ENCODE peak calls at places on chromosomes 5 and 9, in seven cellular contexts. T is heart left ventricle, G is tibial nerve, H is stomach, L is erythroblast, Y is body of pancreas, X is IMR-90. Z is an unnamed sample.
A peak's percentile ranks its signal among the peaks of the same experiment; 100 is the strongest.

GRCh38 chr5:80187274-80187673 is 68.6 kb downstream of the SERINC5 start:
- DNase-seq in T (no peak), G (no peak), H (no peak), L (no peak), Y (no peak), X (no peak), Z (no peak)

GRCh38 chr9:87827341-87827740 is 55.3 kb upstream of the SPATA31E1 start:
- DNase-seq in T (no peak), G (no peak), H (no peak), L (no peak), Y (no peak), X (no peak), Z (no peak)

GRCh38 chr5:133200256-133200655 is 148.4 kb downstream of the HSPA4 start:
- DNase-seq in T (no peak), G (no peak), H (no peak), L (no peak), Y (no peak), X (no peak), Z (no peak)

GRCh38 chr5:32711693-32712462 is 757 bp downstream of the NPR3 start:
- DNase-seq in T (peak; percentile 20), G (no peak), H (no peak), L (peak; percentile 48), Y (peak; percentile 19), X (peak; percentile 49), Z (peak; percentile 79)

GRCh38 chr5:6711409-6712135 is 1.7 kb upstream of the TENT4A start:
- DNase-seq in T (no peak), G (no peak), H (no peak), L (no peak), Y (no peak), X (no peak), Z (no peak)

GRCh38 chr5:120538644-120539043 is 74.5 kb downstream of the PRR16 start:
- DNase-seq in T (no peak), G (no peak), H (no peak), L (no peak), Y (no peak), X (peak; percentile 80), Z (no peak)

GRCh38 chr9:136024696-136025316 is 63.6 kb upstream of the UBAC1 start:
- DNase-seq in T (no peak), G (no peak), H (no peak), L (no peak), Y (no peak), X (no peak), Z (peak; percentile 60)

GRCh38 chr5:144467795-144468194 is 297.1 kb downstream of the KCTD16 start:
- DNase-seq in T (peak; percentile 10), G (peak; percentile 6), H (no peak), L (no peak), Y (peak; percentile 53), X (peak; percentile 56), Z (no peak)

GRCh38 chr5:6637022-6637421 is 3.8 kb downstream of the SRD5A1 start:
- DNase-seq in T (no peak), G (no peak), H (no peak), L (no peak), Y (no peak), X (no peak), Z (no peak)

GRCh38 chr5:105968961-105969360 is 1701.8 kb downstream of the EFNA5 start:
- DNase-seq in T (no peak), G (no peak), H (no peak), L (no peak), Y (no peak), X (no peak), Z (no peak)

GRCh38 chr5:170597109-170597741 is 93.4 kb downstream of the KCNIP1 start:
- DNase-seq in T (no peak), G (peak; percentile 33), H (no peak), L (no peak), Y (no peak), X (peak; percentile 73), Z (peak; percentile 60)

GRCh38 chr5:180113660-180114303 is 42.2 kb upstream of the RNF130 start:
- DNase-seq in T (no peak), G (no peak), H (no peak), L (no peak), Y (no peak), X (no peak), Z (peak; percentile 43)

GRCh38 chr9:60545346-60546315 is 368.6 kb upstream of the SPATA31A5 start:
- DNase-seq in T (no peak), G (no peak), H (no peak), L (no peak), Y (no peak), X (no peak), Z (peak; percentile 56)

GRCh38 chr9:21605489-21605931 is 123.4 kb upstream of the IFNE start:
- DNase-seq in T (no peak), G (no peak), H (no peak), L (no peak), Y (no peak), X (peak; percentile 88), Z (no peak)

GRCh38 chr5:93607367-93608258 is 24.6 kb downstream of the NR2F1 start:
- DNase-seq in T (no peak), G (peak; percentile 55), H (no peak), L (peak; percentile 66), Y (peak; percentile 55), X (peak; percentile 89), Z (no peak)

GRCh38 chr5:141508808-141509611 is 20.1 kb downstream of the PCDHGC5 start:
- DNase-seq in T (no peak), G (peak; percentile 67), H (no peak), L (no peak), Y (peak; percentile 26), X (peak; percentile 97), Z (peak; percentile 90)

GRCh38 chr5:175750476-175751080 is 92.7 kb downstream of the HRH2 start:
- DNase-seq in T (no peak), G (no peak), H (no peak), L (no peak), Y (no peak), X (no peak), Z (no peak)

GRCh38 chr5:80220268-80220897 is 35.5 kb downstream of the SERINC5 start:
- DNase-seq in T (no peak), G (no peak), H (no peak), L (no peak), Y (no peak), X (no peak), Z (no peak)

GRCh38 chr9:71766663-71767062 is 1.6 kb downstream of the CEMIP2 start:
- DNase-seq in T (no peak), G (no peak), H (no peak), L (peak; percentile 49), Y (no peak), X (no peak), Z (no peak)

GRCh38 chr5:158773151-158773550 is 326.6 kb downstream of the EBF1 start:
- DNase-seq in T (no peak), G (no peak), H (no peak), L (no peak), Y (no peak), X (no peak), Z (no peak)

GRCh38 chr5:157502143-157502647 is 42.2 kb downstream of the NIPAL4 start:
- DNase-seq in T (no peak), G (no peak), H (no peak), L (no peak), Y (no peak), X (peak; percentile 49), Z (peak; percentile 42)

GRCh38 chr5:148808864-148809642 is 17.4 kb upstream of the ADRB2 start:
- DNase-seq in T (no peak), G (peak; percentile 21), H (no peak), L (no peak), Y (no peak), X (no peak), Z (no peak)

DNA sequence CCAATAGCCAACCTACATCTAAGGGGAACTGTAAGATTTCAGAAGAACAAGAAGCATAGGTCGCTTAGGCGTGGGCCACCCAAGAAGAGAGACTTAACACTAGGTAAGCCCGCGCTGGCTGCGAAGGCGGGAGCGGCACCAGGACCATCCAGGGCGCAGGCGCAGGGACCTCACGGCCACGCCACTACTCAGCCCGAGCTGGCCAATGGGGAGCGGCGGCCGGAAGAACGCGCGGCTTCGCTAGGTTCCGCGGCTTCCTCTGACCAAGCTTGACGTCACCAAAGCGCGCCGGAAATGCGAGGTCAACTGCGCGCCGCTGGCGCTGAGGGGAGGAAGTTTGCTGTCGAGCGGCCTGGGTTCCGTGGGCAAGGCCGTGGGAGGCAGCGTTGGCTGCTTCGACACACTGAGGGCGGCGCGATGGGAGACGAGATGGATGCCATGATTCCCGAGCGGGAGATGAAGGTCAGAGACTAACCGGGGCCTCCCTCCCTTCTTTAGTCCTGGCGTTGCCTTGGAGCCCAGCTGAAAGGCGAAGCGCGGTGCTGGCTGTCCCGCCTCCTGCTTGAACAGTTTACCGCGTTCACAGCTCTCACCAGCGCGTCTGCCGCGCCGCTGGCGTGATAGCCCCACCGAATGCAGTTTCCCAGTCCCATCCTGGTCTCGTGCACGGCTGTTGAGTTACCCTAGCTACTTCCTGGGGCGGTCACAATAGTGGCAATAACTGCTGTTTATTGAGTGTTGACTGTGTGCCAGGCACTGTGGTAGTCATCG is at the start of gene NUP214:
- DNase-seq in T (peak; percentile 99), G (peak; percentile 99), H (peak; percentile 100), L (peak; percentile 100), Y (peak; percentile 99), X (peak; percentile 96), Z (peak; percentile 99)
- TF ChIP-seq POLR2A in T (no peak), G (peak; percentile 9), H (no peak), L (peak; percentile 98), Y (peak; percentile 77), X (peak; percentile 90), Z (peak; percentile 65)

GRCh38 chr9:93575706-93576295 is 583 bp upstream of the PHF2 start:
- DNase-seq in T (peak; percentile 59), G (peak; percentile 49), H (peak; percentile 46), L (peak; percentile 85), Y (peak; percentile 54), X (peak; percentile 16), Z (no peak)
- TF ChIP-seq POLR2A in T (no peak), G (peak; percentile 24), H (no peak), L (peak; percentile 82), Y (no peak), X (peak; percentile 44), Z (no peak)

GRCh38 chr5:150081541-150082283 is 4.6 kb downstream of the CSF1R start:
- DNase-seq in T (peak; percentile 67), G (peak; percentile 48), H (peak; percentile 30), L (no peak), Y (peak; percentile 21), X (peak; percentile 26), Z (peak; percentile 80)
- TF ChIP-seq POLR2A in T (no peak), G (no peak), H (no peak), L (no peak), Y (no peak), X (no peak), Z (no peak)

DNA sequence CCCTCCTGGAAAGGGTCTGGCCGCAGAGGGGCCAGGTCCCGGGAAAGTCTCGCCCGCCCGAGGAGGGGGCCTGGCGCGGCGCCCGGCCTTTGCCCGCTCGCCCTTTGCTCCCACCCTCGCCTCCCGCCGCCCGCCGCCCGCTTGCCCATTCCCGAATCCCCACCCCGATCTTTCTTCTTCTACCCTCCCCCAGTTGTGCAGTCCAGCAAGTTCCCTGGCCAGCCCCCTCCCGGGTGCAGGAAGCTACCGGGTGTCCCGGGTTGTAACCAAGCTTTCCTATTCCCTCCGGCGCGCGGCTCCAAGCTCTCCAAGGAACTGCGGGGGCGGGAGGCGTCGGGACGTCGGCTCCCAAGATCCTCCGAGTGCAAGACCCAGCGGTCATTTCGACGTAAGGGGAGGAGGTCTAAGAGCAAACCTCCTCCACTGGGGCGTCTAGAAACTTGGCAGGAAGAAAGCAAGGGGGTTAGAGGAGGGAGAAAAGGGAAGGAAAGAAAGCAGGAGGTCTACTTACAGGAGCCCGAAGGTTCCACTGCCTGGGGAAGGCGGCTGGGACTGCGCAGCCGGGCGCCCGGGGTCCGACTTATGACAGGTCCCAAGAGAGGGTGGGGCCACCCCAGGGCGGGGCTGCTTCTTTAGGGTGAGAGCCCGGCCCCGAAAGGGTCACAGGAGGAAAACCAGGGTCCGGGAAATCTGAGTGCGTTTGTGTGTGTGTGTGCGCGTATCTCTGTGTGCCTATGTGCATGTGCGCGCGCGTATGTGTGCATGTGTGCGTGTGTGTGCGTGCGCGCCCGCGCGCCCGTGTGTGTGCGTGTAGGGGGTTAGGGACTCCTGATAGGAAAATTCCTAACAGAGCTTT is at the start of gene PTGR1:
- DNase-seq in T (peak; percentile 88), G (peak; percentile 66), H (peak; percentile 76), L (peak; percentile 63), Y (peak; percentile 85), X (peak; percentile 89), Z (peak; percentile 93)
- TF ChIP-seq POLR2A in T (no peak), G (no peak), H (no peak), L (no peak), Y (no peak), X (peak; percentile 45), Z (peak; percentile 8)